ENCODE peak calls at places on chromosome 11, in six cellular contexts. A is A549; K is activated CD8-positive, alpha-beta memory T cell treated with anti-CD3 and anti-CD28 coated beads, Interleukin-2, amount 50 U/mL, for 48 hours; O is DND-41; D is NCI-H1092; E is mesendoderm. G is an unnamed sample.

GRCh38 chr11:19919050-19919561 is 206.5 kb downstream of the NAV2 start:
- DNase-seq in A (peak; percentile 82), K (no peak), O (no peak), D (no peak), E (no peak), G (no peak)

GRCh38 chr11:132803436-132803835 is 728.9 kb downstream of the OPCML start:
- DNase-seq in A (no peak), K (no peak), O (no peak), D (no peak), E (no peak), G (no peak)

GRCh38 chr11:13337986-13338436 is 60.4 kb downstream of the BMAL1 start:
- DNase-seq in A (peak; percentile 34), K (no peak), O (no peak), D (no peak), E (no peak), G (no peak)

GRCh38 chr11:63620928-63621539 is 6.8 kb upstream of the PLAAT3 start:
- DNase-seq in A (no peak), K (peak; percentile 17), O (no peak), D (no peak), E (no peak), G (no peak)

GRCh38 chr11:4181780-4182721 is 87.5 kb downstream of the RRM1 start:
- DNase-seq in A (peak; percentile 78), K (peak; percentile 66), O (peak; percentile 53), D (peak; percentile 14), E (peak; percentile 84), G (no peak)

GRCh38 chr11:66419825-66420224 is 1.0 kb upstream of the NPAS4 start:
- DNase-seq in A (no peak), K (no peak), O (no peak), D (peak; percentile 19), E (peak; percentile 43), G (peak; percentile 68)

GRCh38 chr11:117989351-117990102 is 3.3 kb downstream of the IL10RA start:
- DNase-seq in A (no peak), K (no peak), O (no peak), D (no peak), E (no peak), G (no peak)

GRCh38 chr11:66176650-66177049 is 91.8 kb upstream of the RAB1B start:
- DNase-seq in A (no peak), K (no peak), O (no peak), D (no peak), E (peak; percentile 39), G (no peak)

GRCh38 chr11:59829358-59829757 is 15.9 kb downstream of the CBLIF start:
- DNase-seq in A (no peak), K (no peak), O (no peak), D (no peak), E (no peak), G (no peak)

GRCh38 chr11:105861225-105861624 is 160.8 kb downstream of the MSANTD4 start:
- DNase-seq in A (no peak), K (no peak), O (no peak), D (no peak), E (peak; percentile 10), G (no peak)

GRCh38 chr11:69121021-69121420 is 34.7 kb upstream of the SMIM38 start:
- DNase-seq in A (no peak), K (no peak), O (no peak), D (no peak), E (no peak), G (no peak)

GRCh38 chr11:33262016-33262638 is 4.9 kb downstream of the HIPK3 start:
- DNase-seq in A (no peak), K (no peak), O (no peak), D (no peak), E (no peak), G (peak; percentile 49)

GRCh38 chr11:12864316-12865156 is 144.6 kb upstream of the RASSF10 start:
- DNase-seq in A (peak; percentile 44), K (no peak), O (no peak), D (peak; percentile 81), E (peak; percentile 100), G (no peak)

GRCh38 chr11:70128435-70128906 is 50.4 kb downstream of the ANO1 start:
- DNase-seq in A (peak; percentile 78), K (no peak), O (no peak), D (peak; percentile 15), E (peak; percentile 66), G (no peak)

G was measured in NCI-H2171.